ENCODE peak calls at places on chromosome 15, in four cellular contexts. One of them, this sample, is unnamed.

GRCh38 chr15:48424076-48424475 is 92.8 kb downstream of the DUT start:
- DNase-seq in mammary epithelial cell: peak
- DNase-seq in DMS79: no peak
- DNase-seq in right cardiac atrium: no peak
- DNase-seq in this sample: no peak

GRCh38 chr15:92023971-92024370 is 170.5 kb downstream of the SLCO3A1 start:
- DNase-seq in mammary epithelial cell: no peak
- DNase-seq in DMS79: no peak
- DNase-seq in right cardiac atrium: no peak
- DNase-seq in this sample: no peak

GRCh38 chr15:31465083-31465955 is 138.7 kb downstream of the KLF13 start:
- DNase-seq in mammary epithelial cell: peak
- DNase-seq in DMS79: no peak
- DNase-seq in right cardiac atrium: no peak
- DNase-seq in this sample: no peak

GRCh38 chr15:64422697-64423096 is 35.1 kb downstream of the TRIP4 start:
- DNase-seq in mammary epithelial cell: no peak
- DNase-seq in DMS79: no peak
- DNase-seq in right cardiac atrium: no peak
- DNase-seq in this sample: no peak

GRCh38 chr15:92693922-92694331 is 38.4 kb upstream of the FAM174B start:
- DNase-seq in mammary epithelial cell: no peak
- DNase-seq in DMS79: no peak
- DNase-seq in right cardiac atrium: no peak
- DNase-seq in this sample: no peak

GRCh38 chr15:51970981-51971352 is 611 bp downstream of the LEO1 start:
- DNase-seq in mammary epithelial cell: no peak
- DNase-seq in DMS79: no peak
- DNase-seq in right cardiac atrium: no peak
- DNase-seq in this sample: no peak

GRCh38 chr15:100544290-100544945 is 15.7 kb upstream of the CERS3 start:
- DNase-seq in mammary epithelial cell: no peak
- DNase-seq in DMS79: no peak
- DNase-seq in right cardiac atrium: no peak
- DNase-seq in this sample: no peak

GRCh38 chr15:90084876-90085423 is 17.3 kb downstream of the IDH2 start:
- DNase-seq in mammary epithelial cell: no peak
- DNase-seq in DMS79: no peak
- DNase-seq in right cardiac atrium: no peak
- DNase-seq in this sample: no peak

GRCh38 chr15:25783607-25784131 is 79.5 kb downstream of the ATP10A start:
- DNase-seq in mammary epithelial cell: no peak
- DNase-seq in DMS79: no peak
- DNase-seq in right cardiac atrium: no peak
- DNase-seq in this sample: no peak

GRCh38 chr15:56366211-56366610 is 985 bp downstream of the TEX9 start:
- DNase-seq in mammary epithelial cell: no peak
- DNase-seq in DMS79: no peak
- DNase-seq in right cardiac atrium: no peak
- DNase-seq in this sample: no peak

GRCh38 chr15:38540516-38540915 is 24.1 kb downstream of the RASGRP1 start:
- DNase-seq in mammary epithelial cell: no peak
- DNase-seq in DMS79: no peak
- DNase-seq in right cardiac atrium: no peak
- DNase-seq in this sample: no peak

GRCh38 chr15:81899024-81899423 is 146.8 kb downstream of the MEX3B start:
- DNase-seq in mammary epithelial cell: no peak
- DNase-seq in DMS79: no peak
- DNase-seq in right cardiac atrium: no peak
- DNase-seq in this sample: no peak

GRCh38 chr15:89108865-89109660 is 20.8 kb downstream of the ABHD2 start:
- DNase-seq in mammary epithelial cell: no peak
- DNase-seq in DMS79: no peak
- DNase-seq in right cardiac atrium: no peak
- DNase-seq in this sample: no peak

GRCh38 chr15:86568378-86568777 is 488.7 kb downstream of the AGBL1 start:
- DNase-seq in mammary epithelial cell: no peak
- DNase-seq in DMS79: no peak
- DNase-seq in right cardiac atrium: no peak
- DNase-seq in this sample: no peak

GRCh38 chr15:80875568-80875967 is 96.4 kb downstream of the CEMIP start:
- DNase-seq in mammary epithelial cell: no peak
- DNase-seq in DMS79: no peak
- DNase-seq in right cardiac atrium: peak
- DNase-seq in this sample: peak

GRCh38 chr15:59223736-59224135 is 17.1 kb downstream of the LDHAL6B start:
- DNase-seq in mammary epithelial cell: no peak
- DNase-seq in DMS79: no peak
- DNase-seq in right cardiac atrium: peak
- DNase-seq in this sample: no peak

GRCh38 chr15:56052389-56053045 is 59.1 kb upstream of the NEDD4 start:
- DNase-seq in mammary epithelial cell: peak
- DNase-seq in DMS79: no peak
- DNase-seq in right cardiac atrium: no peak
- DNase-seq in this sample: no peak

GRCh38 chr15:67510597-67511225 is 10.2 kb upstream of the C15orf61 start:
- DNase-seq in mammary epithelial cell: peak
- DNase-seq in DMS79: no peak
- DNase-seq in right cardiac atrium: no peak
- DNase-seq in this sample: no peak

GRCh38 chr15:32029409-32029861 is 880 bp upstream of the CHRNA7 start:
- DNase-seq in mammary epithelial cell: no peak
- DNase-seq in DMS79: no peak
- DNase-seq in right cardiac atrium: peak
- DNase-seq in this sample: peak

GRCh38 chr15:33048255-33048654 is 146.3 kb downstream of the FMN1 start:
- DNase-seq in mammary epithelial cell: no peak
- DNase-seq in DMS79: no peak
- DNase-seq in right cardiac atrium: no peak
- DNase-seq in this sample: no peak

GRCh38 chr15:31478781-31479221 is 152.2 kb downstream of the KLF13 start:
- DNase-seq in mammary epithelial cell: no peak
- DNase-seq in DMS79: no peak
- DNase-seq in right cardiac atrium: no peak
- DNase-seq in this sample: no peak

GRCh38 chr15:37208475-37209363 is 108.4 kb upstream of the MEIS2 start:
- DNase-seq in mammary epithelial cell: no peak
- DNase-seq in DMS79: no peak
- DNase-seq in right cardiac atrium: no peak
- DNase-seq in this sample: no peak

GRCh38 chr15:27744651-27745050 is 354.5 kb downstream of the OCA2 start:
- DNase-seq in mammary epithelial cell: no peak
- DNase-seq in DMS79: no peak
- DNase-seq in right cardiac atrium: no peak
- DNase-seq in this sample: no peak

GRCh38 chr15:77038312-77039216 is 32.3 kb downstream of the TSPAN3 start:
- DNase-seq in mammary epithelial cell: no peak
- DNase-seq in DMS79: no peak
- DNase-seq in right cardiac atrium: no peak
- DNase-seq in this sample: no peak

GRCh38 chr15:65583701-65584100 is 27.2 kb downstream of the INTS14 start:
- DNase-seq in mammary epithelial cell: no peak
- DNase-seq in DMS79: no peak
- DNase-seq in right cardiac atrium: no peak
- DNase-seq in this sample: peak

This sample was measured in heart right ventricle.